ENCODE peak calls at places on chromosome 10, in ten cellular contexts. Z is adrenal gland; I is ascending aorta; A is right atrium auricular region; S is OCI-LY7; W is CD4-positive, alpha-beta T cell; N is neural progenitor cell; H is dorsolateral prefrontal cortex; L is SJSA1; R is stomach. C is an unnamed sample.

GRCh38 chr10:606767-607544 is 82.5 kb downstream of the DIP2C start:
- DNase-seq in Z (no peak), I (no peak), A (no peak), S (no peak), W (no peak), N (no peak), H (no peak), L (peak; percentile 89), R (no peak), C (no peak)

GRCh38 chr10:56142092-56142728 is 218.8 kb downstream of the ZWINT start:
- DNase-seq in Z (no peak), I (no peak), A (no peak), S (no peak), W (no peak), N (no peak), H (no peak), L (no peak), R (no peak), C (no peak)

GRCh38 chr10:919481-919880 is 12.0 kb downstream of the LARP4B start:
- DNase-seq in Z (no peak), I (no peak), A (no peak), S (no peak), W (no peak), N (no peak), H (no peak), L (no peak), R (no peak), C (no peak)

GRCh38 chr10:129614341-129614740 is 147.3 kb downstream of the MGMT start:
- DNase-seq in Z (peak; percentile 51), I (no peak), A (no peak), S (no peak), W (no peak), N (no peak), H (no peak), L (no peak), R (no peak), C (no peak)

GRCh38 chr10:46228076-46229071 is 58.4 kb upstream of the ANTXRL start:
- DNase-seq in Z (peak; percentile 83), I (peak; percentile 81), A (peak; percentile 83), S (peak; percentile 61), W (peak; percentile 42), N (peak; percentile 88), H (peak; percentile 38), L (peak; percentile 79), R (peak; percentile 74), C (peak; percentile 71)

GRCh38 chr10:104521901-104522827 is 118.9 kb upstream of the SORCS3 start:
- DNase-seq in Z (peak; percentile 45), I (no peak), A (no peak), S (no peak), W (no peak), N (no peak), H (no peak), L (no peak), R (no peak), C (no peak)

GRCh38 chr10:114304017-114304565 is 65.0 kb downstream of the VWA2 start:
- DNase-seq in Z (peak; percentile 90), I (peak; percentile 91), A (peak; percentile 90), S (peak; percentile 91), W (peak; percentile 52), N (peak; percentile 91), H (peak; percentile 89), L (peak; percentile 85), R (peak; percentile 83), C (peak; percentile 85)

GRCh38 chr10:784759-785538 is 95.5 kb upstream of the DIP2C start:
- DNase-seq in Z (peak; percentile 86), I (peak; percentile 84), A (peak; percentile 72), S (no peak), W (peak; percentile 11), N (peak; percentile 78), H (peak; percentile 63), L (peak; percentile 89), R (peak; percentile 69), C (peak; percentile 49)

GRCh38 chr10:84097787-84098353 is 41.4 kb upstream of the GHITM start:
- DNase-seq in Z (no peak), I (no peak), A (no peak), S (peak; percentile 10), W (no peak), N (peak; percentile 63), H (no peak), L (no peak), R (no peak), C (no peak)

GRCh38 chr10:100746413-100746931 is 1.1 kb downstream of the PAX2 start:
- DNase-seq in Z (no peak), I (no peak), A (no peak), S (no peak), W (no peak), N (no peak), H (no peak), L (no peak), R (no peak), C (no peak)

GRCh38 chr10:68138526-68138925 is 29.2 kb downstream of the MYPN start:
- DNase-seq in Z (no peak), I (no peak), A (no peak), S (no peak), W (no peak), N (no peak), H (no peak), L (no peak), R (no peak), C (no peak)

GRCh38 chr10:9615179-9615578 is 1402.5 kb upstream of the CELF2 start:
- DNase-seq in Z (no peak), I (no peak), A (no peak), S (no peak), W (no peak), N (no peak), H (no peak), L (no peak), R (no peak), C (no peak)

GRCh38 chr10:79346388-79347225 is 662 bp upstream of the PPIF start:
- DNase-seq in Z (no peak), I (no peak), A (no peak), S (peak; percentile 51), W (no peak), N (peak; percentile 52), H (no peak), L (no peak), R (no peak), C (no peak)
- H3K27ac ChIP-seq in Z (no peak overlapping the region), I (no peak overlapping the region), A (peak overlapping the region; percentile 94), S (peak overlapping the region; percentile 78), W (no peak overlapping the region), N (no peak overlapping the region), H (peak overlapping the region; percentile 43), L (no peak overlapping the region), R (no peak overlapping the region), C (no peak overlapping the region)

GRCh38 chr10:79100761-79101160 is 32.0 kb downstream of the ZMIZ1 start:
- DNase-seq in Z (no peak), I (no peak), A (no peak), S (peak; percentile 69), W (no peak), N (no peak), H (no peak), L (no peak), R (no peak), C (no peak)

GRCh38 chr10:79098596-79099015 is 29.8 kb downstream of the ZMIZ1 start:
- DNase-seq in Z (no peak), I (no peak), A (no peak), S (peak; percentile 89), W (no peak), N (no peak), H (no peak), L (no peak), R (no peak), C (no peak)

GRCh38 chr10:79101560-79101971 is 32.8 kb downstream of the ZMIZ1 start:
- DNase-seq in Z (no peak), I (no peak), A (no peak), S (peak; percentile 57), W (no peak), N (no peak), H (no peak), L (no peak), R (no peak), C (no peak)

GRCh38 chr10:79098061-79098460 is 29.3 kb downstream of the ZMIZ1 start:
- DNase-seq in Z (no peak), I (no peak), A (no peak), S (no peak), W (no peak), N (no peak), H (no peak), L (no peak), R (no peak), C (no peak)

GRCh38 chr10:79099898-79100448 is 31.2 kb downstream of the ZMIZ1 start:
- DNase-seq in Z (no peak), I (no peak), A (no peak), S (no peak), W (no peak), N (no peak), H (no peak), L (no peak), R (no peak), C (no peak)
- H3K27ac ChIP-seq in Z (no peak overlapping the region), I (no peak overlapping the region), A (peak overlapping the region; percentile 86), S (no peak overlapping the region), W (no peak overlapping the region), N (no peak overlapping the region), H (no peak overlapping the region), L (no peak overlapping the region), R (no peak overlapping the region), C (peak overlapping the region; percentile 94)

DNA sequence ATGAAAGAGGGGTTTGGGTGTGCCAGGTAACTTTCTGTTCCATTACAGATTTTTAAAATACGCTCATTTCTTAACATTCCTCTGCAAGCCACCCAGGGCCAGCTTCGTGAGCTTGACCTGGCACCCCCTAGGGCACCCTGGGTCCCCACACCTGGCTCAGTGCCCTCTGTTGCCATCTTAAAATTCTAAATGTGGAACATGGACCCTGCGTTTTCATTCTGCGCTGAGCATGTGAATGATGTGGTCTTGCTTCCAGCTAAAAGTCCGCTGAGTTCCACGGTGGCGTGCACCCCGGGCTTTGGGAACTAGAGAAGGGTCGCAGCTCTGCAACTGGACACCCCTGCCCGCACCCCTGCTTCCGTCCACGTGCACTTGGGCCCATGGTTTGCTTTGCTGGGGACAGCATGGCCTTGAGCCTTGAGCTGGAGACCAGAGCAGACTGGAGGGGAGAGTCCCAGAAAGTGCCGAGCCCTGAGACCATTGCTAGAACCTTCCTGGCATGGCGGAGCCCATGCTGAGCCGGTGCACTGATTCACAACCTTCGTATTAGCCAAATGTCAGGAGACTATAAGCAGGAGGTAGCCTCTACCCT is 91.1 kb downstream of the RGS10 start:
- DNase-seq in Z (no peak), I (no peak), A (no peak), S (no peak), W (no peak), N (no peak), H (no peak), L (no peak), R (no peak), C (peak; percentile 58)
- H3K27ac ChIP-seq in Z (no peak overlapping the region), I (peak overlapping the region; percentile 77), A (no peak overlapping the region), S (no peak overlapping the region), W (no peak overlapping the region), N (no peak overlapping the region), H (no peak overlapping the region), L (peak overlapping the region; percentile 74), R (no peak overlapping the region), C (no peak overlapping the region)

DNA sequence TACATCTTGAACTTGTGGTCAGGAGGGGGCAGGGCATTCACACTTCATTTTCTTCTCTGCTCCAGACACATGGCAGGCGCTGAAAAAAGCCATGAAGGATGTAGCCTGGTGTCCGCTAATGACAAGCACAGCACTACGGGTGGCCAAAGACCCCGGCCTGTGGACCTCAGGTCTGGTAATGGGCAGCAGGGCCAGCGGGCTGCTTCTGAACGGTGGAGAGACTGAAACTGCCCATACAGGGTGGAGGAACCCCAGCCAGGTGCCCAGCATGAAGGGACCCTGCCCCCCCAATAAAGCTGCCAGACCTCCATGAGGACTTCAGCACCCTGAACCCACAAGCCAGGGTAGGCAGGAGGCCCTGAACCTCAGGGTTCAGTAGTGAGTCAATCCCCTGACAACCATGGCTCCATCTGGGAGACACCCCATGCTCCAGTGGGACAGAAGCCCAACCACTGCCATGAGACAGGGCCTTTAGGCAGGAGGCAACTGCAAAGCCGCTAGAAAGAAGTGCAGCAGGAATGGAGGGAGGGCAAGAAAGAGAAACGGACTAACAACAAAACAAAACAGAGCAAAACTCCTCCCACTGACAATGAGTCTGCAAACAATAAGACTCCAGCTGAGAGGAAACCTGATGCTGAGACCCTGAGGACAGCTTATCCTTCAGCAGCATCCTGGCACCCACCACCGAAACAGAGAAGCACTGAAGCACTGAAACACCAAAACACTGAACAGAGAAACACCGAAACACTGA is 140.2 kb upstream of the PPP2R2D start:
- DNase-seq in Z (no peak), I (no peak), A (no peak), S (no peak), W (no peak), N (peak; percentile 75), H (no peak), L (no peak), R (no peak), C (no peak)
- H3K27ac ChIP-seq in Z (no peak overlapping the region), I (no peak overlapping the region), A (no peak overlapping the region), S (no peak overlapping the region), W (no peak overlapping the region), N (no peak overlapping the region), H (no peak overlapping the region), L (no peak overlapping the region), R (no peak overlapping the region), C (no peak overlapping the region)